ENCODE peak calls at places on chromosomes 1 and 21, in five cellular contexts. X is cardiac fibroblast, Y is colonic mucosa, H is adrenal gland, S is upper lobe of right lung. I is an unnamed sample.

GRCh38 chr1:211589782-211590721 is 11.1 kb upstream of the SLC30A1 start:
- DNase-seq in X (peak; percentile 87), H (peak; percentile 80), S (peak; percentile 88), Y (no peak), I (no peak)

GRCh38 chr1:212652609-212653008 is 44.0 kb downstream of the ATF3 start:
- DNase-seq in H (no peak), Y (no peak), S (no peak), X (no peak), I (no peak)

GRCh38 chr1:30908446-30908885 is at the start of gene SDC3:
- DNase-seq in H (no peak), Y (no peak), X (peak; percentile 48), S (peak; percentile 64), I (no peak)

GRCh38 chr1:24347159-24347931 is 28.2 kb downstream of the GRHL3 start:
- DNase-seq in Y (no peak), H (no peak), X (no peak), S (no peak), I (no peak)

GRCh38 chr1:19892628-19893168 is 10.5 kb downstream of the OTUD3 start:
- DNase-seq in H (no peak), X (peak; percentile 7), S (no peak), Y (no peak), I (no peak)

GRCh38 chr1:38064232-38064903 is 17.8 kb upstream of the POU3F1 start:
- DNase-seq in H (no peak), X (peak; percentile 46), Y (no peak), S (no peak), I (no peak)

GRCh38 chr1:30242722-30243465 is 480.5 kb downstream of the MATN1 start:
- DNase-seq in X (no peak), S (peak; percentile 21), Y (no peak), H (no peak), I (no peak)

GRCh38 chr1:228006034-228006792 is 585 bp upstream of the WNT3A start:
- DNase-seq in X (no peak), Y (no peak), H (peak; percentile 11), S (peak; percentile 62), I (no peak)

GRCh38 chr21:27840273-27840672 is 873.4 kb upstream of the ADAMTS5 start:
- DNase-seq in X (no peak), Y (no peak), S (no peak), H (no peak), I (no peak)

GRCh38 chr21:43842742-43843141 is 22.3 kb upstream of the AGPAT3 start:
- DNase-seq in Y (no peak), S (no peak), X (no peak), H (no peak), I (no peak)

GRCh38 chr1:43466403-43466802 is 12.7 kb upstream of the HYI start:
- DNase-seq in H (no peak), S (no peak), Y (no peak), X (peak; percentile 34), I (peak; percentile 58)

GRCh38 chr1:231053493-231054162 is 13.6 kb upstream of the FAM89A start:
- DNase-seq in H (peak; percentile 90), S (no peak), X (peak; percentile 88), Y (peak; percentile 33), I (peak; percentile 72)

GRCh38 chr1:65435987-65436386 is 15.5 kb downstream of the LEPR start:
- DNase-seq in H (no peak), S (no peak), X (peak; percentile 79), Y (no peak), I (no peak)

GRCh38 chr1:162283657-162284056 is 93.0 kb downstream of the SPATA46 start:
- DNase-seq in Y (no peak), H (no peak), S (no peak), X (no peak), I (peak; percentile 63)

DNA sequence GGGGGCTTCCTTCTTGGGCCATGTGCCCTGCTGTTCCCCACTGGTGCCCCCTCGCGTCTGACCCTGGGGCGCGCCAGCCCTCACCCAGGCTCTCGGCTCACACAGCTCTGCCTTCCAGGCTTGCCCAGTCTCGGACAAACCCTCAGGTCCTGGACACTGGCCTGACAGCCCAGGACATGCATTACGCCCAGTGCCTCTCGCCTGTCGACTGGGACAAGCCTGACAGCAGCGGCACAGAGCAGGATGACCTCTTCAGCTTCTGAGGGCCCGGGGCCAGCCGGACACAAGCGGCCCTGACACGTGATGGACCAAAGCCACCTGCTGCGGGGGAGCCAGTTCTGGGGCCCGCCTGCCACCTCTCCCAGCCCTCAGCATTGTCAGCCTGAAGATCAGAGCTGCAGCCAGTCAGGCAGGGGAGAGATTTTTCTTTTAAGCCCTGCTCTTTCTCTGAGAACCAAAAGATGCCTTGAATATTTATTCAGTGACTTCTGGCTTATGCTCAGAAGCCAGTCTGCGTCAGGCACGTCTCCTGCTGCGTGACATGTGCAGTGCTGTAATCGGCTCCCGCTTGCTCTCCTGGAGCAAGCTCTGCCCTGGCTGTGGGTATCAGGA is 23.4 kb downstream of the LDLRAP1 start:
- DNase-seq in X (peak; percentile 42), H (peak; percentile 79), S (no peak), Y (no peak), I (no peak)
- TF ChIP-seq CTCF in X (no peak), H (no peak), S (no peak), Y (no peak), I (no peak)

GRCh38 chr1:154752273-154753030 is 117.6 kb downstream of the KCNN3 start:
- DNase-seq in Y (no peak), X (no peak), H (peak; percentile 36), S (no peak), I (no peak)

GRCh38 chr1:154751690-154752089 is 118.4 kb downstream of the KCNN3 start:
- DNase-seq in S (no peak), Y (no peak), H (peak; percentile 51), X (peak; percentile 88), I (no peak)

GRCh38 chr1:154753426-154753825 is 116.7 kb downstream of the KCNN3 start:
- DNase-seq in X (no peak), S (no peak), Y (no peak), H (peak; percentile 31), I (no peak)

GRCh38 chr1:154749078-154749760 is 120.9 kb downstream of the KCNN3 start:
- DNase-seq in S (no peak), Y (no peak), H (peak; percentile 54), X (peak; percentile 68), I (no peak)

GRCh38 chr1:154750681-154751665 is 119.1 kb downstream of the KCNN3 start:
- DNase-seq in X (no peak), S (no peak), Y (no peak), H (peak; percentile 51), I (no peak)
- TF ChIP-seq CTCF in X (no peak), S (no peak), Y (no peak), H (no peak), I (no peak)

DNA sequence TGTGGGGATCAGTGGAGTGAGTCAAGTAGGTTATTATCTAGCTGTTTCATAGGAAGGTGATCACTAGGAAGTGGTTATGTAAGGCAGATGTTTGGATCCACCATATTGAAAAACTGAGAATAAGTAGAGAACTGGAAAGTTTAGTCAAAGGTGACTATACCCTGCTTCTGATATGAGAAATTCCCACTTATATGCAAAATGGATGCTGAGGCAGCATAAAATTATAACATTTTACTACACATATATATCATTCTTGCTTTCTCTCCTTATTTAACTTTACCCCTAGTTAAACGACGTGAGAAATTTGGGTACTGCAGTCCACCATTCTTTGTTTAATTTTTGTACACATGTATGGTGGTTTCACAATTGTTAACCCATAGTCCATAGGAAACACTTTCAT is 142.4 kb downstream of the ADGRL4 start:
- DNase-seq in S (no peak), Y (no peak), X (no peak), H (no peak), I (no peak)
- TF ChIP-seq CTCF in S (no peak), Y (no peak), X (no peak), H (no peak), I (no peak)

DNA sequence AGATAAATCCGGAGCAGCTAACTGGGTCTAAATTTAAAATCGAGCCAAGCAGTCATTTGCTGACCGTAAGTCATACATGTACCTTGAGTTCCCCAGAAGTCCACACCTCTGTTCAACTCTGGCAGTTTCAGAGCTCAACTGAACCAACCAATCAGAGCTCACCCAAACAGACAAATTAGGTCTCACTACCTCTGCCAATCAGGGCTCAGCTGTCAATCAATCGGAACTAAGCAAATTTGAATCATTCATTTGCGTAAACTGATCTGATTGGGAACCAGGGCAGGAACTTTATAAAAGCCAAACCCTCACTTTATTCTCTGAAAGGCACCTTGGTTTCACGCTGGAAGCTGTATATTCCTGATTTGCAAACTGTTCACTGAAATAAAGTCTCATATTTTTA is 11.2 kb upstream of the ACBD6 start:
- DNase-seq in H (no peak), X (no peak), S (no peak), Y (no peak), I (no peak)
- TF ChIP-seq CTCF in H (no peak), X (no peak), S (no peak), Y (no peak), I (no peak)

GRCh38 chr1:46415514-46415913 is 21.4 kb downstream of the FAAH start:
- DNase-seq in S (no peak), Y (no peak), X (no peak), H (no peak), I (no peak)

GRCh38 chr1:46412853-46413595 is 18.9 kb downstream of the FAAH start:
- DNase-seq in Y (no peak), S (no peak), X (no peak), H (peak; percentile 71), I (no peak)

GRCh38 chr1:46411601-46412341 is 17.7 kb downstream of the FAAH start:
- DNase-seq in S (no peak), H (no peak), X (no peak), Y (no peak), I (no peak)

GRCh38 chr1:46411010-46411405 is 16.9 kb downstream of the FAAH start:
- DNase-seq in X (no peak), S (peak; percentile 45), Y (no peak), H (peak; percentile 66), I (no peak)

GRCh38 chr1:46413596-46413985 is 19.5 kb downstream of the FAAH start:
- DNase-seq in X (peak; percentile 6), H (no peak), S (no peak), Y (no peak), I (no peak)
- TF ChIP-seq CTCF in X (peak; percentile 46), H (peak; percentile 9), S (peak; percentile 10), Y (no peak), I (no peak)

GRCh38 chr1:84973493-84974334 is 23.2 kb downstream of the MCOLN2 start:
- DNase-seq in X (peak; percentile 45), H (no peak), Y (no peak), S (no peak), I (no peak)
- TF ChIP-seq CTCF in X (no peak), H (no peak), Y (no peak), S (no peak), I (no peak)

DNA sequence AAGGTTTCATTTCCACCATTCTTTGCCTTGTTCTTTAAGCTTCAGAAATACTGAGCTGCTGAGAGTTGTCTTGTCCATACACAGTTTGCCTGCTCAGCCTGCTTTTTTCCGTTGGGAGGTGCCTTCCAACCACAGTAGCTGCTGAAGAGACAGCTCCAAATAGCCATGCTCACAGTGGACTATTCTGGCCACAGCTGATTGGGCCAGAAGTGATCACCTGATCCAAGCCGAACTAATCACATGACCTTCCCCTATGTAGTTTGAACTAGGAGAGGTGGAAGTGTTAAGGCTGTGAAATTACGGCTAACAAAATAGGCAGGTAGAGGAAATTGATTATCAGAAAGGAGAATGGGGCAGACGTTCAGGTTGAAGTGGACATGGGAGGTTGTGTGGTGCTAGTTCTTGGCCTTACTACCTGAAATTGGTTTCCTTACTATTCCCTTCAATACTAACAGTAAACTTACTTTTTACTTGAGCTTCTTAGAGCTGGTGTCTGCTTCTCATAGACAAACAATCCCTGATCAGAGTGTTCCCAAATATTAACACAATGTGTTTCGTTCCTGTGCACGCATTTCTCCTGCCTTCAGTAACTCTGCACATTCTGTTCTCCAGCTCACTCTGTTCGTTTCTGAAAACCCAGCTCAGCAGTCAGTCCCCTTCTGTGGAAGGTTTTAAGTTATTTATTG is 136.1 kb downstream of the RWDD3 start:
- DNase-seq in H (no peak), X (no peak), S (no peak), Y (no peak), I (no peak)
- TF ChIP-seq CTCF in H (no peak), X (no peak), S (no peak), Y (no peak), I (no peak)

GRCh38 chr1:154353966-154354365 is 28.6 kb downstream of the ATP8B2 start:
- DNase-seq in H (no peak), S (no peak), Y (no peak), X (no peak), I (no peak)
- TF ChIP-seq CTCF in H (no peak), S (no peak), Y (no peak), X (no peak), I (no peak)